ENCODE peak calls at places on chromosomes 4 and X, in eight cellular contexts. One of them, this sample, is unnamed.

GRCh38 chr4:14607578-14607977 is 394.7 kb upstream of the CPEB2 start:
- DNase-seq in stimulated activated naive CD8-positive, alpha-beta T cell treated with anti-CD3 and anti-CD28 coated beads, Interleukin-15, Interleukin-2, amounts not matched to agents 100 U/mL and 50 U/mL, for 24 hours: no peak
- DNase-seq in activated gamma-delta T cell treated with Interleukin-2 at 50 U/mL for 16 hours: no peak
- DNase-seq in A549: no peak
- DNase-seq in left colon: no peak
- DNase-seq in activated naive CD8-positive, alpha-beta T cell treated with anti-CD3 and anti-CD28 coated beads for 36 hours: no peak
- DNase-seq in left lung: no peak
- DNase-seq in non-pigmented ciliary epithelial cell: no peak
- DNase-seq in this sample: no peak

GRCh38 chrX:103276581-103277002 is at the start of gene TCEAL5:
- DNase-seq in stimulated activated naive CD8-positive, alpha-beta T cell treated with anti-CD3 and anti-CD28 coated beads, Interleukin-15, Interleukin-2, amounts not matched to agents 100 U/mL and 50 U/mL, for 24 hours: no peak
- DNase-seq in A549: no peak
- DNase-seq in left lung: no peak
- DNase-seq in activated gamma-delta T cell treated with Interleukin-2 at 50 U/mL for 16 hours: no peak
- DNase-seq in non-pigmented ciliary epithelial cell: no peak
- DNase-seq in left colon: no peak
- DNase-seq in activated naive CD8-positive, alpha-beta T cell treated with anti-CD3 and anti-CD28 coated beads for 36 hours: no peak
- DNase-seq in this sample: no peak

GRCh38 chr4:40475609-40476008 is 140.5 kb downstream of the CHRNA9 start:
- DNase-seq in left colon: peak; percentile 64
- DNase-seq in A549: peak; percentile 79
- DNase-seq in activated naive CD8-positive, alpha-beta T cell treated with anti-CD3 and anti-CD28 coated beads for 36 hours: no peak
- DNase-seq in stimulated activated naive CD8-positive, alpha-beta T cell treated with anti-CD3 and anti-CD28 coated beads, Interleukin-15, Interleukin-2, amounts not matched to agents 100 U/mL and 50 U/mL, for 24 hours: no peak
- DNase-seq in non-pigmented ciliary epithelial cell: no peak
- DNase-seq in activated gamma-delta T cell treated with Interleukin-2 at 50 U/mL for 16 hours: no peak
- DNase-seq in left lung: no peak
- DNase-seq in this sample: no peak

GRCh38 chrX:121635141-121635540 is 587.7 kb downstream of the GLUD2 start:
- DNase-seq in stimulated activated naive CD8-positive, alpha-beta T cell treated with anti-CD3 and anti-CD28 coated beads, Interleukin-15, Interleukin-2, amounts not matched to agents 100 U/mL and 50 U/mL, for 24 hours: no peak
- DNase-seq in activated naive CD8-positive, alpha-beta T cell treated with anti-CD3 and anti-CD28 coated beads for 36 hours: no peak
- DNase-seq in left colon: no peak
- DNase-seq in non-pigmented ciliary epithelial cell: no peak
- DNase-seq in activated gamma-delta T cell treated with Interleukin-2 at 50 U/mL for 16 hours: no peak
- DNase-seq in left lung: no peak
- DNase-seq in A549: no peak
- DNase-seq in this sample: no peak

GRCh38 chr4:157217708-157218107 is 2.8 kb upstream of the GRIA2 start:
- DNase-seq in A549: peak; percentile 16
- DNase-seq in activated gamma-delta T cell treated with Interleukin-2 at 50 U/mL for 16 hours: no peak
- DNase-seq in left colon: no peak
- DNase-seq in activated naive CD8-positive, alpha-beta T cell treated with anti-CD3 and anti-CD28 coated beads for 36 hours: no peak
- DNase-seq in stimulated activated naive CD8-positive, alpha-beta T cell treated with anti-CD3 and anti-CD28 coated beads, Interleukin-15, Interleukin-2, amounts not matched to agents 100 U/mL and 50 U/mL, for 24 hours: no peak
- DNase-seq in left lung: no peak
- DNase-seq in non-pigmented ciliary epithelial cell: no peak
- DNase-seq in this sample: no peak

GRCh38 chr4:184282251-184282713 is 64.6 kb upstream of the ENPP6 start:
- DNase-seq in A549: no peak
- DNase-seq in left colon: peak; percentile 72
- DNase-seq in non-pigmented ciliary epithelial cell: no peak
- DNase-seq in stimulated activated naive CD8-positive, alpha-beta T cell treated with anti-CD3 and anti-CD28 coated beads, Interleukin-15, Interleukin-2, amounts not matched to agents 100 U/mL and 50 U/mL, for 24 hours: peak; percentile 72
- DNase-seq in activated gamma-delta T cell treated with Interleukin-2 at 50 U/mL for 16 hours: peak; percentile 57
- DNase-seq in left lung: no peak
- DNase-seq in activated naive CD8-positive, alpha-beta T cell treated with anti-CD3 and anti-CD28 coated beads for 36 hours: peak; percentile 76
- DNase-seq in this sample: no peak

GRCh38 chr4:71713611-71714203 is 70.2 kb downstream of the GC start:
- DNase-seq in activated gamma-delta T cell treated with Interleukin-2 at 50 U/mL for 16 hours: no peak
- DNase-seq in non-pigmented ciliary epithelial cell: no peak
- DNase-seq in left lung: no peak
- DNase-seq in activated naive CD8-positive, alpha-beta T cell treated with anti-CD3 and anti-CD28 coated beads for 36 hours: no peak
- DNase-seq in A549: peak; percentile 48
- DNase-seq in left colon: no peak
- DNase-seq in stimulated activated naive CD8-positive, alpha-beta T cell treated with anti-CD3 and anti-CD28 coated beads, Interleukin-15, Interleukin-2, amounts not matched to agents 100 U/mL and 50 U/mL, for 24 hours: no peak
- DNase-seq in this sample: no peak

GRCh38 chrX:49901068-49901467 is 21.3 kb upstream of the CLCN5 start:
- DNase-seq in stimulated activated naive CD8-positive, alpha-beta T cell treated with anti-CD3 and anti-CD28 coated beads, Interleukin-15, Interleukin-2, amounts not matched to agents 100 U/mL and 50 U/mL, for 24 hours: no peak
- DNase-seq in A549: no peak
- DNase-seq in activated gamma-delta T cell treated with Interleukin-2 at 50 U/mL for 16 hours: no peak
- DNase-seq in left colon: no peak
- DNase-seq in activated naive CD8-positive, alpha-beta T cell treated with anti-CD3 and anti-CD28 coated beads for 36 hours: no peak
- DNase-seq in non-pigmented ciliary epithelial cell: no peak
- DNase-seq in left lung: no peak
- DNase-seq in this sample: no peak

GRCh38 chr4:122700178-122700725 is 32.3 kb upstream of the BBS12 start:
- DNase-seq in stimulated activated naive CD8-positive, alpha-beta T cell treated with anti-CD3 and anti-CD28 coated beads, Interleukin-15, Interleukin-2, amounts not matched to agents 100 U/mL and 50 U/mL, for 24 hours: no peak
- DNase-seq in A549: peak; percentile 6
- DNase-seq in activated gamma-delta T cell treated with Interleukin-2 at 50 U/mL for 16 hours: no peak
- DNase-seq in left lung: no peak
- DNase-seq in activated naive CD8-positive, alpha-beta T cell treated with anti-CD3 and anti-CD28 coated beads for 36 hours: no peak
- DNase-seq in non-pigmented ciliary epithelial cell: peak; percentile 45
- DNase-seq in left colon: peak; percentile 83
- DNase-seq in this sample: no peak

GRCh38 chr4:38060829-38061431 is 100.7 kb downstream of the PTTG2 start:
- DNase-seq in activated gamma-delta T cell treated with Interleukin-2 at 50 U/mL for 16 hours: no peak
- DNase-seq in stimulated activated naive CD8-positive, alpha-beta T cell treated with anti-CD3 and anti-CD28 coated beads, Interleukin-15, Interleukin-2, amounts not matched to agents 100 U/mL and 50 U/mL, for 24 hours: no peak
- DNase-seq in activated naive CD8-positive, alpha-beta T cell treated with anti-CD3 and anti-CD28 coated beads for 36 hours: no peak
- DNase-seq in left colon: no peak
- DNase-seq in left lung: no peak
- DNase-seq in A549: no peak
- DNase-seq in non-pigmented ciliary epithelial cell: no peak
- DNase-seq in this sample: no peak

GRCh38 chr4:78544681-78545080 is 6.9 kb upstream of the ANXA3 start:
- DNase-seq in left lung: no peak
- DNase-seq in left colon: no peak
- DNase-seq in non-pigmented ciliary epithelial cell: no peak
- DNase-seq in activated gamma-delta T cell treated with Interleukin-2 at 50 U/mL for 16 hours: no peak
- DNase-seq in A549: no peak
- DNase-seq in stimulated activated naive CD8-positive, alpha-beta T cell treated with anti-CD3 and anti-CD28 coated beads, Interleukin-15, Interleukin-2, amounts not matched to agents 100 U/mL and 50 U/mL, for 24 hours: no peak
- DNase-seq in activated naive CD8-positive, alpha-beta T cell treated with anti-CD3 and anti-CD28 coated beads for 36 hours: no peak
- DNase-seq in this sample: no peak

GRCh38 chr4:165874072-165874798 is 1.2 kb downstream of the TLL1 start:
- DNase-seq in left colon: no peak
- DNase-seq in activated gamma-delta T cell treated with Interleukin-2 at 50 U/mL for 16 hours: no peak
- DNase-seq in activated naive CD8-positive, alpha-beta T cell treated with anti-CD3 and anti-CD28 coated beads for 36 hours: no peak
- DNase-seq in A549: no peak
- DNase-seq in non-pigmented ciliary epithelial cell: no peak
- DNase-seq in left lung: no peak
- DNase-seq in stimulated activated naive CD8-positive, alpha-beta T cell treated with anti-CD3 and anti-CD28 coated beads, Interleukin-15, Interleukin-2, amounts not matched to agents 100 U/mL and 50 U/mL, for 24 hours: no peak
- DNase-seq in this sample: no peak

GRCh38 chrX:110418220-110418856 is 59.7 kb downstream of the RTL9 start:
- DNase-seq in stimulated activated naive CD8-positive, alpha-beta T cell treated with anti-CD3 and anti-CD28 coated beads, Interleukin-15, Interleukin-2, amounts not matched to agents 100 U/mL and 50 U/mL, for 24 hours: no peak
- DNase-seq in non-pigmented ciliary epithelial cell: no peak
- DNase-seq in left colon: no peak
- DNase-seq in left lung: peak; percentile 45
- DNase-seq in activated naive CD8-positive, alpha-beta T cell treated with anti-CD3 and anti-CD28 coated beads for 36 hours: no peak
- DNase-seq in A549: peak; percentile 49
- DNase-seq in activated gamma-delta T cell treated with Interleukin-2 at 50 U/mL for 16 hours: no peak
- DNase-seq in this sample: no peak

GRCh38 chrX:85964744-85965143 is 82.6 kb downstream of the CHM start:
- DNase-seq in left colon: no peak
- DNase-seq in A549: no peak
- DNase-seq in left lung: no peak
- DNase-seq in non-pigmented ciliary epithelial cell: no peak
- DNase-seq in stimulated activated naive CD8-positive, alpha-beta T cell treated with anti-CD3 and anti-CD28 coated beads, Interleukin-15, Interleukin-2, amounts not matched to agents 100 U/mL and 50 U/mL, for 24 hours: no peak
- DNase-seq in activated naive CD8-positive, alpha-beta T cell treated with anti-CD3 and anti-CD28 coated beads for 36 hours: no peak
- DNase-seq in activated gamma-delta T cell treated with Interleukin-2 at 50 U/mL for 16 hours: no peak
- DNase-seq in this sample: no peak

GRCh38 chrX:131985526-131986049 is 37.5 kb upstream of the STK26 start:
- DNase-seq in non-pigmented ciliary epithelial cell: no peak
- DNase-seq in activated gamma-delta T cell treated with Interleukin-2 at 50 U/mL for 16 hours: no peak
- DNase-seq in A549: peak; percentile 1
- DNase-seq in left lung: no peak
- DNase-seq in stimulated activated naive CD8-positive, alpha-beta T cell treated with anti-CD3 and anti-CD28 coated beads, Interleukin-15, Interleukin-2, amounts not matched to agents 100 U/mL and 50 U/mL, for 24 hours: no peak
- DNase-seq in activated naive CD8-positive, alpha-beta T cell treated with anti-CD3 and anti-CD28 coated beads for 36 hours: no peak
- DNase-seq in left colon: no peak
- DNase-seq in this sample: no peak

This sample was measured in tibial artery.